ENCODE peak calls at places on chromosome 4, in four cellular contexts. I, T, D and V are unnamed samples.

GRCh38 chr4:71417150-71417549 is 78.3 kb downstream of the SLC4A4 start:
- DNase-seq in D (no peak), I (no peak), T (no peak), V (no peak)

GRCh38 chr4:147590249-147590920 is 26.8 kb upstream of the TMEM184C start:
- DNase-seq in D (peak; percentile 67), T (no peak), I (peak; percentile 45), V (peak; percentile 31)

GRCh38 chr4:81913427-81913878 is 441.7 kb upstream of the RASGEF1B start:
- DNase-seq in D (peak; percentile 46), T (no peak), I (peak; percentile 78), V (peak; percentile 48)

GRCh38 chr4:94766856-94767255 is 9.1 kb downstream of the BMPR1B start:
- DNase-seq in T (no peak), I (no peak), D (no peak), V (no peak)

GRCh38 chr4:90419124-90419711 is 292.0 kb downstream of the CCSER1 start:
- DNase-seq in D (peak; percentile 52), T (no peak), I (no peak), V (peak; percentile 16)

GRCh38 chr4:2939383-2940243 is 23.6 kb downstream of the NOP14 start:
- DNase-seq in D (no peak), T (no peak), I (no peak), V (no peak)

GRCh38 chr4:36198068-36198808 is 46.1 kb downstream of the ARAP2 start:
- DNase-seq in D (no peak), T (no peak), I (no peak), V (no peak)

GRCh38 chr4:98614081-98614480 is 44.3 kb downstream of the TSPAN5 start:
- DNase-seq in T (no peak), D (no peak), I (no peak), V (no peak)

GRCh38 chr4:38078590-38079381 is 118.6 kb downstream of the PTTG2 start:
- DNase-seq in I (no peak), T (no peak), D (no peak), V (peak; percentile 65)

GRCh38 chr4:142656178-142656577 is 189.9 kb downstream of the INPP4B start:
- DNase-seq in D (no peak), I (no peak), T (no peak), V (no peak)

GRCh38 chr4:10108818-10109783 is 7.5 kb downstream of the WDR1 start:
- DNase-seq in D (no peak), T (no peak), I (no peak), V (no peak)

GRCh38 chr4:24370421-24370820 is 213.9 kb downstream of the DHX15 start:
- DNase-seq in T (no peak), I (no peak), D (no peak), V (no peak)

GRCh38 chr4:174122705-174123104 is 160.8 kb downstream of the FBXO8 start:
- DNase-seq in D (no peak), I (no peak), T (no peak), V (no peak)

GRCh38 chr4:40196724-40197281 is at the start of gene RHOH:
- DNase-seq in D (no peak), I (no peak), T (no peak), V (no peak)

GRCh38 chr4:88698539-88698938 is 910 bp upstream of the NAP1L5 start:
- DNase-seq in T (no peak), D (peak; percentile 24), I (peak; percentile 52), V (no peak)

GRCh38 chr4:68175562-68176155 is 46.0 kb upstream of the TMPRSS11F start:
- DNase-seq in D (peak; percentile 49), I (peak; percentile 49), T (peak; percentile 20), V (peak; percentile 44)

GRCh38 chr4:5399790-5400421 is 308.5 kb downstream of the EVC2 start:
- DNase-seq in D (peak; percentile 63), T (no peak), I (peak; percentile 65), V (peak; percentile 23)

GRCh38 chr4:119785963-119786362 is 157.4 kb upstream of the PDE5A start:
- DNase-seq in T (no peak), D (no peak), I (no peak), V (peak; percentile 3)

GRCh38 chr4:100356172-100356571 is 161.7 kb downstream of the EMCN start:
- DNase-seq in I (no peak), D (no peak), T (no peak), V (no peak)

GRCh38 chr4:53497446-53498069 is 93.7 kb downstream of the LNX1 start:
- DNase-seq in T (no peak), D (no peak), I (no peak), V (peak; percentile 53)

GRCh38 chr4:124067031-124067430 is 645.5 kb downstream of the ANKRD50 start:
- DNase-seq in D (no peak), T (no peak), I (no peak), V (no peak)

GRCh38 chr4:123443401-123444297 is 47.1 kb downstream of the SPRY1 start:
- DNase-seq in D (peak; percentile 20), T (peak; percentile 54), I (no peak), V (no peak)

GRCh38 chr4:60588556-60588955 is 611.6 kb upstream of the ADGRL3 start:
- DNase-seq in D (no peak), T (no peak), I (no peak), V (no peak)

GRCh38 chr4:52196606-52197130 is 145.6 kb downstream of the SPATA18 start:
- DNase-seq in I (no peak), D (no peak), T (no peak), V (no peak)

GRCh38 chr4:111778543-111778942 is 366.7 kb upstream of the FAM241A start:
- DNase-seq in T (no peak), I (no peak), D (no peak), V (no peak)

GRCh38 chr4:15562623-15563022 is 92.5 kb downstream of the FBXL5 start:
- DNase-seq in D (no peak), T (no peak), I (no peak), V (no peak)

GRCh38 chr4:100900134-100900533 is 382.3 kb upstream of the EMCN start:
- DNase-seq in I (no peak), D (no peak), T (no peak), V (no peak)

GRCh38 chr4:89134775-89135319 is 23.5 kb downstream of the TIGD2 start:
- DNase-seq in I (no peak), D (no peak), T (no peak), V (no peak)

GRCh38 chr4:182576609-182577289 is 333.5 kb downstream of the TENM3 start:
- DNase-seq in D (no peak), T (no peak), I (no peak), V (no peak)

GRCh38 chr4:7268941-7269340 is 76.6 kb downstream of the SORCS2 start:
- DNase-seq in T (no peak), D (no peak), I (no peak), V (no peak)

GRCh38 chr4:2793578-2793919 is 664 bp downstream of the SH3BP2 start:
- DNase-seq in D (peak; percentile 37), T (no peak), I (peak; percentile 52), V (no peak)

DNA sequence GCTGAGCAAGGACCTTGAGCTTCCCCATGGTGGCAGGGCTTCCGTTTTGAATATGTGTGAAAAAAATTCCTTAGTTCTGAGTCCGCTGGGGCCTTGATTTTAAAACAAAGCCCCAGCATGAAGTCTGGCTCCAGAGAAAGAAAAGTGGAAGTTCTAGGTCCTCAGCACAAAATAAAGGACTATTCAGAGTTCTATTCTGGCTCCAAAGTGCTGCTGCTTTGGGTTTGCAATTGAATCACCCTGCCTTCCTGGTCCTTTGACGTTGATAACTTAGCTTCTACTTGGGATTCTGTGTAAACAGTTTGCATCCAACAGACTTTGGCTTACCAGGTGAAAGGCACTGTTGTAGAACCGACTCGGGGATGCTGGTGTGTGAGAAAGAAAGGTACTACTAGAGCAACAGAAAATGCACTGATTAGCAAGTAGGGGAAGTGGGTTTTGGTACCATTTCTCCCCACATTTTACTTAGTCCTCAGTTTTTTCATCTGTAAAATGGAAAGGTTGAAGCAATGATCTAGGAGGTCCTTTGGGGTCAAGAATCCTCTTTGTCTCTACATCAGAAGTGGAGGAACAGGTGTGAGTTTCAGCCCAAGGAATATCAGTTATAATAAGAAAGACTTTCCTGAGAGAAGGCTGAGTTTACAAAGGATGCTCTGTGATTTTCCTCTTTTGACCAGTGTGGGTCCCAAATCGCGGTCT is 28.4 kb downstream of the IGFBP7 start:
- DNase-seq in T (no peak), I (no peak), D (no peak), V (no peak)
- TF ChIP-seq NFIC in T (no peak), I (no peak), D (no peak), V (no peak)

DNA sequence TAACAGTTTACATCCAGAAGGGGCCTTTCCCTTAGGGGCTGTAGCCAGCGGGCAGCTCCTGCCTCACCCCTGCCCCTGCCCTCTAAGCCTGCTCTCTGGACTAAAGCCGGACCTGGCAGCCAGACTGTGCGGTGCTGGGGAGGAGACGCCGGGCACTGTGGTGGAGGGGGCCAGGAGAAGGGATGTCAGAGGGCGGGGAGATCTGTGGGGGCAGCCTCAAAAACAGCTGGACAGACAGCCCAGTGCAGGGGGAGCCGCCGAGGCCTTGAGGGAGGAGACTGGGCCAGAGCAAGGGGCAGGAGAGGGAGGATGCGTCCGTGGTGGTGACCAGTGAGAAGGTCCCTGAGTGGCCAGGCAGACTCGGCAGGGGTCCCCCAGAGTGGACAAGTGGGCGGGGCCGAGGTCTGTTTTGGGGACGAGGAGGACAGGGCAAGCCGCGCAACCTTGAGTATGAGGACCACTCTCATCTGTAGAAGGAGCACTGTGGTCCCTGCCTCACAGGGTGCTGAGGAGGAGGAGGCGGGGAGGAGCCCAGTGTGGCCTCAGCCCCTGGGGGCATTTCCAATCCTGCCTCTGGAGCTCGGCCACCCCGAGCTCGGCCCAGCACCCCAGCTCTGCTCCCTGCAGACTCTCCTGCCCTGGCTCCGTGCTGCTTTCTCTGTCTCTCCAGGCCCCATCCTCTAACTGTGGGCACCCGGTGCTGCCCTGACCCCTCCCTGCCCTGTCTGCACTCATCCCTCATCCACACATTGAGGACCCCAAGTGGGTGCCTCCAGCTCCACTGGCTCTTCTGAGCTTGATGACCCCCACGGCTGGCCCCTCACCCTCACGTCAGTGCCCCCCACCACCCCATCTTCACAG is 59.2 kb upstream of the NKX1-1 start:
- DNase-seq in I (no peak), D (peak; percentile 19), T (no peak), V (no peak)
- H3K27me3 ChIP-seq in I (peaks cover 52% of the 10 kb centered on the region), D (peaks cover 34% of the 10 kb centered on the region), T (no peaks in the 10 kb centered on the region), V (peaks cover 13% of the 10 kb centered on the region)

GRCh38 chr4:159563257-159563656 is 460.4 kb downstream of the RAPGEF2 start:
- DNase-seq in T (no peak), I (no peak), D (no peak), V (no peak)

GRCh38 chr4:159564615-159565014 is 461.7 kb downstream of the RAPGEF2 start:
- DNase-seq in I (no peak), T (no peak), D (no peak), V (peak; percentile 2)
- TF ChIP-seq ZBTB33 in I (no peak), T (no peak), D (no peak), V (no peak)

GRCh38 chr4:150150545-150151156 is 72.4 kb downstream of the DCLK2 start:
- DNase-seq in D (no peak), T (no peak), I (no peak), V (no peak)

GRCh38 chr4:150152764-150153163 is 74.5 kb downstream of the DCLK2 start:
- DNase-seq in D (no peak), I (no peak), T (no peak), V (no peak)

GRCh38 chr4:150158041-150158440 is 79.8 kb downstream of the DCLK2 start:
- DNase-seq in I (no peak), T (no peak), D (no peak), V (no peak)

GRCh38 chr4:150156543-150156942 is 78.3 kb downstream of the DCLK2 start:
- DNase-seq in D (no peak), I (no peak), T (no peak), V (no peak)

DNA sequence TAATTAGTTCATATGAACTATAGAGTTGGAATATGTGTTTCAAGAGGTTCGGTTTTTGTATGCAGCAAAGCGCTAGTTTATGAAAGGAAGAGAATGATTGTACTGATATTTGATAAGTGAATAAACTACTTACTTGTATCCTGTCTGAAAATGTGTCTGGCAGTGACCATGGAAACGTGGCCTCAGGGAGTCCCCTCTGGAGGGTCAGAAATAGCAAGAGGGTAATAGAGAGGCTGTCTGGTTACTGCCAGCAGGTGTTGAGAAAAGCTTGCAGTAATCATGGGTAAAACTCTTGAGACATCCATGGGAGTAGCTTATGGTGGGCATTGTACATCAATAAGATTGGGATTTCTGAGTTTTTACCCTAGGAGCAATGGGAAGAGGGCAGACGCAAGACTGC is 77.1 kb downstream of the DCLK2 start:
- DNase-seq in T (no peak), D (peak; percentile 40), I (no peak), V (no peak)
- TF ChIP-seq NFIC in T (no peak), D (no peak), I (no peak), V (no peak)